ENCODE peak calls at places on chromosomes 2 and 18, in seven cellular contexts. Z is Panc1; M is colonic mucosa; I is spleen; R is naive thymus-derived CD4-positive, alpha-beta T cell; S is tibial nerve; A is CD8-positive, alpha-beta T cell. B is an unnamed sample.
A peak's percentile ranks its signal among the peaks of the same experiment; 100 is the strongest.

GRCh38 chr2:183069174-183069573 is 9.4 kb upstream of the DUSP19 start:
- DNase-seq in A (no peak), M (no peak), R (no peak), Z (no peak), I (no peak), S (no peak), B (no peak)

GRCh38 chr18:3100498-3101132 is 87.7 kb upstream of the LPIN2 start:
- DNase-seq in R (no peak), I (no peak), S (no peak), Z (no peak), A (no peak), M (no peak), B (no peak)

GRCh38 chr2:177484396-177484795 is 91.8 kb downstream of the AGPS start:
- DNase-seq in Z (no peak), M (no peak), I (no peak), R (no peak), A (no peak), S (no peak), B (no peak)

GRCh38 chr2:137960223-137960622 is 4.0 kb upstream of the HNMT start:
- DNase-seq in I (no peak), S (no peak), R (no peak), Z (no peak), A (no peak), M (no peak), B (no peak)

GRCh38 chr2:101617786-101618185 is 79.7 kb upstream of the MAP4K4 start:
- DNase-seq in Z (no peak), I (no peak), S (no peak), A (no peak), R (no peak), M (no peak), B (no peak)

GRCh38 chr2:230885467-230886130 is 20.9 kb downstream of the ITM2C start:
- DNase-seq in A (no peak), I (peak; percentile 76), Z (no peak), M (no peak), S (no peak), R (no peak), B (no peak)

GRCh38 chr2:105104208-105104731 is 66.4 kb downstream of the MRPS9 start:
- DNase-seq in R (no peak), M (no peak), I (no peak), S (no peak), Z (no peak), A (no peak), B (no peak)

GRCh38 chr2:129892360-129892759 is 87.1 kb upstream of the RAB6C start:
- DNase-seq in Z (no peak), M (no peak), I (no peak), S (no peak), R (no peak), A (no peak), B (no peak)

GRCh38 chr2:231936491-231936890 is 10.3 kb upstream of the NPPC start:
- DNase-seq in R (no peak), S (no peak), I (no peak), M (no peak), A (no peak), Z (no peak), B (no peak)

GRCh38 chr2:144524190-144524957 is 4.5 kb upstream of the ZEB2 start:
- DNase-seq in I (peak; percentile 90), A (no peak), Z (no peak), M (no peak), S (no peak), R (no peak), B (no peak)

GRCh38 chr2:176002684-176003225 is 688 bp upstream of the LNPK start:
- DNase-seq in Z (no peak), A (no peak), M (no peak), S (no peak), R (no peak), I (no peak), B (no peak)

GRCh38 chr2:197200657-197201056 is 109.9 kb downstream of the ANKRD44 start:
- DNase-seq in I (no peak), S (no peak), M (no peak), R (no peak), Z (no peak), A (no peak), B (no peak)

GRCh38 chr2:132568679-132569078 is 101.3 kb downstream of the LYPD1 start:
- DNase-seq in S (no peak), R (no peak), A (no peak), I (no peak), M (no peak), Z (no peak), B (no peak)

GRCh38 chr2:62958206-62958605 is 92.4 kb upstream of the OTX1 start:
- DNase-seq in M (no peak), Z (no peak), R (no peak), S (no peak), I (no peak), A (no peak), B (no peak)

DNA sequence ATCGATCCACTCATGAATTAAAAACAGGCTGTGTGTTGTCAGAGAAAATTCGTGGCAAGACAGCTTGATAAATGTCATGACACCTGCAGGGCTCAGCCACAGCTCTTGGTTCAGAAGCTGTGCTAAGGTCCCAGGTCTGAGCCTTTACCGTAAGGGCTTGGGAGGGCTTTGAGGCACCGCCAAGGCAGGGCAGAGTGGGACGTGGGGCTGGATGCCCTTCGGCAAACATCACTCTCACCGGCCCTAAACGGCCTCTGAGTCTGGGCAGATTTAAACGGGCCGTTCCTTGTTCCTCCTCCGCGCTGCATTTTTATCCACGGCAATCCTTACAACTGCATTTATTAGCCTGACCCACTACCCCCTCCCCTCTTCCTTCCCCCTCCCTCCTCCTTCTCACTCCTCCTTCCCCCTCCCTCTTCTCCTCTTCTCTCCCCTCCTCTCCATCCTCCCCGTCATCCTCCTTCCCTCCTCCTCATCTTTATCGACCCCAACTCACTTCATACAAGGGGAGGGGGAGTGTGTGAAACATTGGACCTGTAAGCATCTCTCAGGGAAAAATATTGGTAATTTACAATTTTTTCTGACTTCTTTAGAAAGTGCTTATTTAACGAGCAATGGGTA is 33.9 kb downstream of the MBP start:
- DNase-seq in A (no peak), I (no peak), R (no peak), S (no peak), Z (no peak), M (no peak), B (no peak)
- H3K4me3 ChIP-seq in A (no peak overlapping the region), I (no peak overlapping the region), R (no peak overlapping the region), S (no peak overlapping the region), Z (no peak overlapping the region), M (no peak overlapping the region), B (no peak overlapping the region)

GRCh38 chr18:59386909-59387515 is 27.9 kb upstream of the LMAN1 start:
- DNase-seq in R (no peak), A (no peak), I (no peak), S (no peak), M (no peak), Z (no peak), B (no peak)
- H3K27me3 ChIP-seq in R (no peaks in the 10 kb centered on the region), A (no peaks in the 10 kb centered on the region), I (no peaks in the 10 kb centered on the region), S (no peaks in the 10 kb centered on the region), M (no peaks in the 10 kb centered on the region), Z (no peaks in the 10 kb centered on the region), B (no peaks in the 10 kb centered on the region)

DNA sequence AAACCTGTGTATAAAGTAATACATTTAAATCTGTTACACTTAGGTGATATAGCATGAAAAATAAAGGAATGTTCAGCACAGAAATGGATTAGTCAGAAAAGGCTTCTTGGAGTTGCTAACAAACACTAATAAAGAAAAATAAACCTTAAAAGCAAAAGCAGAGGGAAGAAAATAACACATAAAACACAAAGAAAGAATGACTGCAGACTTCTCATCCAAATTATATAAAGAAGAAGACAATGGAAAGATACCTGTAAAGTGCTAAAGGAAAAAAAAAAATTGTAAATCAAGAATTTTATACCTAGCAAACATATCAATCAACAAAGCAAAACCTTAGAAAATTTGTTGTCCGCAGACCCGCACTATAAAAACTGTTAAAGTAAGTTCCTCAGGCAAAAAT is 63.6 kb downstream of the EXOC6B start:
- DNase-seq in S (no peak), Z (no peak), M (no peak), R (no peak), I (no peak), A (no peak), B (no peak)
- H3K4me3 ChIP-seq in S (no peak overlapping the region), Z (no peak overlapping the region), M (no peak overlapping the region), R (no peak overlapping the region), I (no peak overlapping the region), A (no peak overlapping the region), B (no peak overlapping the region)

GRCh38 chr2:100196786-100197494 is 54.5 kb upstream of the AFF3 start:
- DNase-seq in A (no peak), S (no peak), R (no peak), M (no peak), I (no peak), Z (no peak), B (no peak)
- H3K27me3 ChIP-seq in A (no peaks in the 10 kb centered on the region), S (no peaks in the 10 kb centered on the region), R (no peaks in the 10 kb centered on the region), M (no peaks in the 10 kb centered on the region), I (no peaks in the 10 kb centered on the region), Z (peaks cover 1% of the 10 kb centered on the region), B (no peaks in the 10 kb centered on the region)